ENCODE peak calls at places on chromosomes 4 and X, in four cellular contexts. A, R, W and O are unnamed samples.

GRCh38 chr4:82431026-82431745 is 796 bp downstream of the ENOPH1 start:
- DNase-seq in A (no peak), R (no peak), W (no peak), O (no peak)

GRCh38 chr4:118842055-118842454 is 6.1 kb upstream of the SEC24D start:
- DNase-seq in A (peak), R (no peak), W (no peak), O (no peak)

GRCh38 chr4:3074846-3075651 is 568 bp downstream of the HTT start:
- DNase-seq in A (peak), R (peak), W (peak), O (peak)

GRCh38 chr4:16264798-16265197 is 38.5 kb upstream of the TAPT1 start:
- DNase-seq in A (peak), R (peak), W (no peak), O (peak)

GRCh38 chr4:185305979-185306442 is 89.7 kb downstream of the LRP2BP start:
- DNase-seq in A (peak), R (no peak), W (peak), O (no peak)

GRCh38 chr4:118113220-118113619 is 78.9 kb downstream of the NDST3 start:
- DNase-seq in A (no peak), R (no peak), W (no peak), O (no peak)

GRCh38 chr4:44121210-44121609 is 327.4 kb downstream of the KCTD8 start:
- DNase-seq in A (no peak), R (no peak), W (no peak), O (no peak)

GRCh38 chr4:37976991-37977470 is 16.8 kb downstream of the PTTG2 start:
- DNase-seq in A (peak), R (peak), W (peak), O (peak)

GRCh38 chr4:37816006-37816405 is 10.5 kb upstream of the PGM2 start:
- DNase-seq in A (no peak), R (no peak), W (no peak), O (no peak)

GRCh38 chr4:33052241-33052640 is 2332.1 kb downstream of the PCDH7 start:
- DNase-seq in A (no peak), R (no peak), W (no peak), O (no peak)

GRCh38 chrX:13093489-13094140 is 49.2 kb upstream of the FAM9C start:
- DNase-seq in A (no peak), R (no peak), W (no peak), O (no peak)

GRCh38 chrX:96688789-96689188 is 4.1 kb downstream of the DIAPH2 start:
- DNase-seq in A (no peak), R (no peak), W (no peak), O (no peak)

GRCh38 chr4:165505991-165506779 is 127.4 kb downstream of the CPE start:
- DNase-seq in A (no peak), R (peak), W (no peak), O (no peak)

GRCh38 chr4:153181293-153182080 is 22.8 kb upstream of the TRIM2 start:
- DNase-seq in A (no peak), R (no peak), W (no peak), O (no peak)

GRCh38 chr4:152909901-152910300 is 26.2 kb upstream of the FHDC1 start:
- DNase-seq in A (no peak), R (no peak), W (no peak), O (no peak)

GRCh38 chrX:20317873-20318272 is 51.2 kb upstream of the RPS6KA3 start:
- DNase-seq in A (no peak), R (no peak), W (no peak), O (no peak)

GRCh38 chrX:140040397-140040796 is 75.1 kb upstream of the CXorf66 start:
- DNase-seq in A (no peak), R (no peak), W (no peak), O (no peak)
- TF ChIP-seq JUND in A (no peak), R (no peak), W (no peak), O (no peak)

GRCh38 chr4:132860976-132861375 is 288.1 kb upstream of the PCDH10 start:
- DNase-seq in A (no peak), R (no peak), W (no peak), O (no peak)
- TF ChIP-seq JUND in A (no peak), R (no peak), W (no peak), O (no peak)

GRCh38 chr4:181970356-181970755 is 272.8 kb upstream of the TENM3 start:
- DNase-seq in A (no peak), R (no peak), W (no peak), O (no peak)
- TF ChIP-seq JUND in A (no peak), R (no peak), W (no peak), O (no peak)

DNA sequence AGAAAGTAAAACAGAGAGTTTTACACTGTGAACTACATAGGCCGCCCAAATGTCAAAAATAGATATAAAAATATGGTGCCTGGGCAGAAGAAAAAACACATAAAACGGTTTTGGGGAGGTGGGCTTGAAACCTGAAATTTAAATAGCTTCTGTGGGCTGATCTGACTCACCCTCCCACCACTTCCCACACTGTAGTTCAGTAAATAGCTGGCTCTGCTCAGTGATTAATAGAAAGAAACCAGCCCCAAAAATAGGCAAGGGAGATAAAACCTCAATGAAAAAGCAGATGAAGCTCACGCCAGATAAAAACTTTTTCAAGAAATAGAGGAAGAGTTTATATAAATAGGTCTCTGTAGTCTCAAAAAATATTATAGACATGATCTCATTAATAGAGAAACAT is 13.2 kb upstream of the COX7B2 start:
- DNase-seq in A (no peak), R (no peak), W (no peak), O (no peak)
- TF ChIP-seq JUND in A (no peak), R (no peak), W (no peak), O (no peak)

DNA sequence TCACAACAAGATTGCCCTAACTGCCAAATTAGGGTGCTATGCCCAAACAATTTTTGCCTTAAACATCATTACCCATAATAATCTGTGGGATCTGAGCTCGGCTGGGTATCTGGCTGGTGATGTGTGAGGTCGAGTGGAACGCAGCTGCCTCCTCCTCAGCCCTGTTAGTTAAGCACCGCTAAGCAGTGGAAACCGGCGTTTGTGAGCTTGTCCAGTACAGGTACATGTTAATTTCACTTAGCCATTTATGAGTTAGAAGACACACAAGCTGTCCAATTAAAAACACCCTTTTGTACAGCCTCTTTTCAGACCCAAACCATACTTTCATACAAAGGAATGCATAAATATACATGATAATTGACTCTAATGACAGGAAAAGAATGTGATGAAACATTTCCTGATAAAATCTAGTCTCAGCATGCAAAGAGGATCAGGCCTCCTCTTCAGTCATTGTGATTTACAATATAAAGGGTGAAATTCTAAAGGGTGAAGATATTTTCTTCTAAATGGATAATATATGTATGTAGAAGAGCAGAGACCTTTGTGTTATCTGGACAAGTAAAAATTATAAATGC is 163.6 kb upstream of the FAT1 start:
- DNase-seq in A (no peak), R (no peak), W (no peak), O (no peak)
- TF ChIP-seq JUND in A (no peak), R (no peak), W (no peak), O (no peak)

DNA sequence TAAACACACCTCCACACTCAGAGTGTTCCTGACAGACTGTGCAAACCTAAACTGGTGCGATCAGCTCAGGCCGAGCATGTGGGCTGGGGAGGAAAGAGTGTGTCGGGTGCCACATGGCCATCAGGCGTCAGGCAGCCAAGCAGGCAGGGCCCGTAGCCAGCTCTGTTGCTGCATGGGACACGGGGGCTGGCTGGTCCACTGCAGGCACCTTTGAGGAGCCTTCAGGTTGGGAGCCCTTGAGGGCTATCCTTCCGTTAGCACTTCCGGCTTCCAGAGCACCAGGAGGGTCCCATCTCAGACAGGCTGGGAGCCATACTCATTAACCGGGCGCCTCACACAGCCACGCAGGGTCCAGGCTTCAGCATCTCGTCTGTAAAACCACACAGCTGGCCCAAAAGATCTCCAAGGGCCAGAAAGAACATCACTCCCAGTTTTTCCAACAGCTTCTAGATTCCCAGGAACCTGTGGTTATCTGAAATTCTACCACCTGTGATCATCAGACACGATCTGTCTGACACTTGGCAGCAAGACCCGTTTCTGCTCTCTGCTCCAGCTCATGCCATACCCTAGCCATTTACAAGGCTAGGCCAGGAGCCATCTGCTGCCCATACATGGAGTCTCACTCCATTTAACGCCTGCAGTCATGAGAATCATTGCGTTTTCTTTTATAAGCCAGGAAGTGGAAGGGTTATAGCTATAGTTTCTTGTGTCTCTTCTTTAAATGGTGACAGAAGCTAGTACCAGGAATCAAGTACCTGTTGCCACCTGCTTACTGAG is 87.5 kb downstream of the NSUN7 start:
- DNase-seq in A (no peak), R (no peak), W (no peak), O (no peak)
- TF ChIP-seq JUND in A (no peak), R (no peak), W (no peak), O (no peak)

GRCh38 chrX:18278448-18278847 is 57.8 kb upstream of the BEND2 start:
- DNase-seq in A (no peak), R (no peak), W (no peak), O (no peak)
- TF ChIP-seq JUND in A (no peak), R (no peak), W (no peak), O (no peak)

DNA sequence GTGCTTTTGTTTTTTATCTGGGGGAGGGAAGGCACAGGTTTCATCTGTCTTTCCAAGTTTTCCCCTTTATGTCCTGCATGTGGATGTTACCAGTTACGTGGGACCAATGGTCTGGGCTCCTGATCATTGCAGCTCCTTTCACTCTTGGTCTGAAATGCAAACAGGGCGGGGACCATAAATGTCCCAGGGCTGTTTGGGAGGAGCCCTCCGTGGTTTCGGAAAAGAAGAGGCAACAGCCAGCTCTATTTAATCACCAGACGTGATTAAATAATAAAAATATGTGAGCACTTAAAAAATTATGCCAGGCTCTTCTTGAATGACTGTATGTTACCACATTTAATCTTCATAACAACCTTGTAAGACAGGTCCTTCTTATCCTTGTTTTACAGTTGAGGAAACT is 30.8 kb upstream of the C1GALT1C1 start:
- DNase-seq in A (no peak), R (no peak), W (no peak), O (no peak)
- TF ChIP-seq JUND in A (no peak), R (no peak), W (no peak), O (no peak)

DNA sequence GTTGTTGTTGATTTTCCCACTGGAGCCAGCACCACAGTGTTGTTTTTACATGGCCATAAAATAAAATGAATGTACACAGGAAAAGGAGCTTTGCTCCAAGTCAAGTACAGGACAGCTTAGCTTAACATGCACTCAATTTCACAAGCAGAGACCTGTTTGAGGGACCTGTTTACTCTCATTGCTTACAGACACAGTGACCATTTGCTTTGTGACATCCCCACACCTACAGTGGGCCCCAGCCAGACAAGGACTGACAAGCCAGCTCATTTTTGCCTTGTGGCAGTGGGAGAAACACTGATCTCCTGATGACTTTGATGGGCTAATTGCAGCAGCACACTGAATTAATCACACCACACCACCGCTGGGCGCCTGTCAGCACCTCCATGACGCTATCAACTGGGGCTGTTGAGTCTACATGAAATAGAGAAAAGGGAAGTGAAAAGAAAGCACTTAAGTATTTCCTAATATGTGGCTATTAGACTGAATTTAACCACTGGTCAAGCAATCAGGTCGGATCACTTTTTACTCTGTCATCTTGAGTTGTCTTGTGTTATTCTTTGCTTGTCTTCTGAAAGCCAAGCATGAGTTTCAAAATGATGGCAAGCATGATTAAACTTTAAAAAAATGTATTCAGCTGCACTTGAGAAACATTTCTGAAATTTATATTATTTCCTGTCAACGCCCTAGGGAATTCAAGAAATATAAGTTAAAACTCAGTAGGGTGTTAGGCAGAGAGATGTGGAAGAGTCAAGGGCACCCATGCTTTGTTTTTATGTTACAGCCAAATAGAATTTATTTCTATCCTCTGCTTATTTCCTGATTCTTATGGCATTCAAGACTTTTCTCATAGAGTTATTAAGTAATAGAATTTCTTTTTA is 557.7 kb downstream of the RAB28 start:
- DNase-seq in A (no peak), R (peak), W (no peak), O (peak)
- TF ChIP-seq JUND in A (no peak), R (no peak), W (no peak), O (no peak)